ENCODE peak calls at places on chromosome 22, in six cellular contexts. Z, X, B, W, N and E are unnamed samples.

GRCh38 chr22:49754674-49755590 is 72.7 kb downstream of the BRD1 start:
- DNase-seq in Z (peak), X (peak), B (no peak), W (no peak), N (no peak), E (no peak)

GRCh38 chr22:46220921-46221320 is 29.2 kb downstream of the CDPF1 start:
- DNase-seq in Z (no peak), X (no peak), B (no peak), W (no peak), N (peak), E (no peak)

GRCh38 chr22:24423519-24424000 is 3.8 kb upstream of the ADORA2A start:
- DNase-seq in Z (peak), X (peak), B (peak), W (no peak), N (no peak), E (peak)

GRCh38 chr22:46617250-46618103 is 2.7 kb upstream of the GRAMD4 start:
- DNase-seq in Z (peak), X (peak), B (no peak), W (no peak), N (no peak), E (no peak)

GRCh38 chr22:43796567-43796966 is 15.5 kb downstream of the EFCAB6 start:
- DNase-seq in Z (no peak), X (no peak), B (no peak), W (peak), N (peak), E (no peak)

GRCh38 chr22:49590851-49591445 is 236.7 kb downstream of the BRD1 start:
- DNase-seq in Z (peak), X (peak), B (no peak), W (no peak), N (no peak), E (no peak)

GRCh38 chr22:28172948-28173360 is 253.9 kb upstream of the PITPNB start:
- DNase-seq in Z (no peak), X (no peak), B (no peak), W (no peak), N (no peak), E (no peak)

GRCh38 chr22:22959147-22959827 is 71.7 kb downstream of the IGLL5 start:
- DNase-seq in Z (no peak), X (no peak), B (peak), W (peak), N (peak), E (peak)

GRCh38 chr22:30267382-30268302 is 991 bp upstream of the OSM start:
- DNase-seq in Z (peak), X (no peak), B (no peak), W (no peak), N (no peak), E (no peak)

GRCh38 chr22:29126670-29127069 is 53.8 kb downstream of the KREMEN1 start:
- DNase-seq in Z (no peak), X (no peak), B (no peak), W (no peak), N (no peak), E (no peak)

GRCh38 chr22:50114221-50114981 is 24.6 kb downstream of the MOV10L1 start:
- DNase-seq in Z (peak), X (no peak), B (no peak), W (no peak), N (peak), E (no peak)

GRCh38 chr22:45036154-45036553 is 26.3 kb upstream of the PHF21B start:
- DNase-seq in Z (no peak), X (no peak), B (no peak), W (no peak), N (peak), E (no peak)

GRCh38 chr22:44669725-44670027 is 32.3 kb upstream of the PRR5 start:
- DNase-seq in Z (peak), X (no peak), B (no peak), W (no peak), N (peak), E (no peak)

GRCh38 chr22:21959274-21960074 is 6.8 kb upstream of the PPM1F start:
- DNase-seq in Z (no peak), X (no peak), B (no peak), W (no peak), N (no peak), E (no peak)

GRCh38 chr22:22748297-22748743 is 103.9 kb downstream of the GGTLC2 start:
- DNase-seq in Z (no peak), X (no peak), B (peak), W (no peak), N (peak), E (peak)

GRCh38 chr22:49371325-49372110 is 456.2 kb downstream of the BRD1 start:
- DNase-seq in Z (no peak), X (no peak), B (no peak), W (no peak), N (no peak), E (no peak)

GRCh38 chr22:35477911-35478582 is 62.6 kb upstream of the RASD2 start:
- DNase-seq in Z (no peak), X (no peak), B (no peak), W (peak), N (peak), E (no peak)

GRCh38 chr22:28822930-28823481 is 22.6 kb upstream of the XBP1 start:
- DNase-seq in Z (no peak), X (no peak), B (peak), W (no peak), N (no peak), E (no peak)

GRCh38 chr22:37007666-37008065 is 11.6 kb downstream of the TST start:
- DNase-seq in Z (no peak), X (no peak), B (no peak), W (no peak), N (peak), E (no peak)

GRCh38 chr22:46136539-46137217 is 13.6 kb upstream of the PPARA start:
- DNase-seq in Z (peak), X (peak), B (no peak), W (no peak), N (no peak), E (no peak)

GRCh38 chr22:28230682-28231081 is 311.6 kb upstream of the PITPNB start:
- DNase-seq in Z (no peak), X (no peak), B (no peak), W (no peak), N (peak), E (no peak)

GRCh38 chr22:31475778-31476177 is 13.9 kb downstream of the EIF4ENIF1 start:
- DNase-seq in Z (no peak), X (no peak), B (no peak), W (no peak), N (no peak), E (no peak)

GRCh38 chr22:45629469-45630089 is 42.1 kb upstream of the ATXN10 start:
- DNase-seq in Z (no peak), X (no peak), B (no peak), W (no peak), N (no peak), E (no peak)

GRCh38 chr22:42978453-42979103 is 36.4 kb downstream of the PACSIN2 start:
- DNase-seq in Z (no peak), X (no peak), B (no peak), W (no peak), N (peak), E (no peak)

GRCh38 chr22:24146791-24147353 is 34.4 kb upstream of the SUSD2 start:
- DNase-seq in Z (no peak), X (no peak), B (peak), W (no peak), N (peak), E (no peak)

GRCh38 chr22:50544078-50544745 is 1.5 kb upstream of the KLHDC7B start:
- DNase-seq in Z (peak), X (peak), B (peak), W (no peak), N (peak), E (peak)

GRCh38 chr22:32076726-32077550 is 33.9 kb downstream of the SLC5A1 start:
- DNase-seq in Z (no peak), X (no peak), B (no peak), W (no peak), N (peak), E (no peak)

GRCh38 chr22:42179616-42180015 is 49.0 kb upstream of the CYP2D6 start:
- DNase-seq in Z (no peak), X (no peak), B (no peak), W (no peak), N (peak), E (no peak)

GRCh38 chr22:42263944-42264343 is 6.5 kb downstream of the TCF20 start:
- DNase-seq in Z (no peak), X (no peak), B (no peak), W (no peak), N (no peak), E (no peak)

GRCh38 chr22:42282252-42282942 is 11.9 kb upstream of the TCF20 start:
- DNase-seq in Z (no peak), X (peak), B (no peak), W (no peak), N (no peak), E (no peak)

GRCh38 chr22:46087816-46088277 is 62.5 kb upstream of the PPARA start:
- DNase-seq in Z (peak), X (peak), B (no peak), W (no peak), N (peak), E (peak)

GRCh38 chr22:46600397-46600796 is 19.8 kb upstream of the GRAMD4 start:
- DNase-seq in Z (no peak), X (no peak), B (no peak), W (no peak), N (no peak), E (no peak)

GRCh38 chr22:41856484-41856883 is 23.6 kb downstream of the SREBF2 start:
- DNase-seq in Z (no peak), X (no peak), B (no peak), W (no peak), N (no peak), E (no peak)

GRCh38 chr22:49667236-49667635 is 160.4 kb downstream of the BRD1 start:
- DNase-seq in Z (no peak), X (no peak), B (no peak), W (no peak), N (no peak), E (no peak)

GRCh38 chr22:36366291-36366708 is 21.5 kb downstream of the MYH9 start:
- DNase-seq in Z (no peak), X (no peak), B (no peak), W (no peak), N (no peak), E (no peak)

GRCh38 chr22:17536269-17536668 is 27.0 kb upstream of the SLC25A18 start:
- DNase-seq in Z (no peak), X (no peak), B (no peak), W (no peak), N (peak), E (no peak)

GRCh38 chr22:43891360-43892182 is at the start of gene PNPLA5:
- DNase-seq in Z (no peak), X (peak), B (no peak), W (no peak), N (no peak), E (no peak)

DNA sequence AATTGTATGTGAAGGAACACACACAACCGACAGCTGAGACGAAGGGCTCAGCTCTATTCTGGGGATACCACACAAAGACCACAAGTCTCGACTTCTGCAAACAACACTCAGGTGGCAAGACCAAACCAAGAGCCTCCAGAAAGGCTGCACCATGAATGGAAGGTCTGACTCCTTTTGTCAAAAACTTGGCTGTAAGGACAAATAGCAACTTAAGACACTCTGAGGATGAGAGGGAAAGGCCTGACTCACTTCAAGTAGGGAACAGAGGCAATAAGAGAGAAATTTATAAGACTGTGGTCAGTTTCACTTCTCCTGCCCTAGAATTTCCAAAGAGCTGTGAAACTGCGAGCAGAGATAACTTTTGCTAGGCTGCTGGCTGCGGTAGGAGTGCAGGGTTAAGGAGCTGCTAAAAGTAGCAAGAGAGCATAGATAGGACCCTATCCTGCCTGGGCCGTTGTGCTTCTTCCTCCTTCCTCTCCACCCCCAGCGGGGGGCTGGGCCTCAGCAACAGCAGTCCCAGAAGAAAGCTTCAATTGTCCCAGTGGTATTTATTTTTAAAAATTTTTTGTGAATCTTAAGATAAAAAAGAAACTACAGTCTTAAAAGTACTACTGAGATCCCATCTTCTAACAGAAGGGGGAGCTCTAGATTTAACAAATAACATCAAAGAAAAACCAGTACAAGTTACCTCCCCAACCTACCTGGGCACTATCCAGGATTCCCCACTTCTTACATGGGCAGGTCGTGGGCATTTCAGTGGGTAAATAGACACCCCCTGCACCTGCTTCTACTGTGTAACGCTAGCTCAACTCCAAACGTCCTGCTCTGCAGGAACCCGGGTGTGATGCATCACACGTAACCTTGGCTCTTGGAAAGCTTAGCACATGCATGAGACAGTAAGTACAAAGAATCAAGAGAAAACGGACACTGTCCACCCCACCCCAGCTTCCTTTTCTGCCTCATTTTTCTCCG is 66.4 kb downstream of the SGSM3 start:
- DNase-seq in Z (peak), X (no peak), B (peak), W (peak), N (peak), E (no peak)
- TF ChIP-seq CTCF in Z (peak), X (peak), B (peak), W (peak), N (peak), E (peak)

GRCh38 chr22:19981171-19981960 is 35.3 kb downstream of the ARVCF start:
- DNase-seq in Z (peak), X (peak), B (no peak), W (no peak), N (no peak), E (no peak)
- TF ChIP-seq CTCF in Z (no peak), X (no peak), B (no peak), W (no peak), N (no peak), E (no peak)

DNA sequence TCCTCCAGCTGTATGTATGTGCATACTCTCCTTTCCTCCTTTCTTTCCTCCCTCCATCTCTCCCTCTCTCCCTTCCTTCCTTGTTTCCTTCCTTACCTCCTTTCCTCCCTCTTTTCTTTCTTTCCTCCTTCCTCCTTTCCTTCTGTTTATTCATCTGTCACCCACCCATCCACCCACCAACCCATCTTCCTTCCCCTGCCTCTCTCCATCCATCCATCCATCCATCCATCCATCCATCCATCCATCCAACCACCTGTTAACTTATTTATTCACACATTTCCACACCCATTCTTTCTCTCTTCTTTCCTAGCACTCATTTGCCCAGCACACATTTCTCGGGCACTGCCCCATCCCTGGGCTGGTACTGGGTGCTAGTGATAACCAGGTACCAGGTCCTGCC is 443.9 kb downstream of the MIAT start:
- DNase-seq in Z (no peak), X (no peak), B (no peak), W (no peak), N (no peak), E (no peak)
- TF ChIP-seq CTCF in Z (no peak), X (no peak), B (no peak), W (no peak), N (no peak), E (no peak)

GRCh38 chr22:25777870-25778269 is 35.9 kb downstream of the MYO18B start:
- DNase-seq in Z (no peak), X (no peak), B (no peak), W (peak), N (peak), E (peak)
- TF ChIP-seq CTCF in Z (no peak), X (no peak), B (peak), W (peak), N (peak), E (peak)

DNA sequence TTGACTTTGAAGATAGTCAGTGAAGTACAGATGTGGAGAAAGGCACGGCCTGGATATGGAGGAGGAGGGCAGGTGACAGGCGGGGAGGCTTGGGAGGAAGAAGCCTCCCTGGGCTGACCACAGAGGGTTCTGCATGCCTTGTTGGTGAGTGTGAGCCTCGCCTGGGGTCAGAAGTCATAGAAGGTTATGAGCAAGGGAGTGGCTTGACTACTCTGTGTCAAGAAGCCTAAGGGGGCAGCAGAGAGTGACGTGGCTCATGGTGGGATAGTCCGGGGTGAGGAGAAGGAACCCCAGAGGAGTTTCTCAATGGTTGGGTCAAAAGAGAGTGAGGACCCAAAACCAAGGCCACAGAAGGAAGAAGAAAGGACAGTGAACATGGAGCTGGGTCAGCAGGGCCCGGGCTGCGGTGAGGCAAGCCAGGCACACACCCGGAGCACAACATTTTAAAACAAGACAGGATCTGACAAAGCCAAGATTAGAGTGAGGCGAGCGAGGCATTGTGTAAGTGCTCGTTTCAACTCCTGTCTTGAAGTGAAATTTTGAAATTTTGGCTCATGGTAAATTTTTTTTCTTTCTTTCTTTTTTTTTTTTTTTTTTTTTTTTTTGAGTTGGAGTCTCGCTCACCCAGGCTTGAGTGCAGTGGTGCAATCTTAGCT is 31.9 kb downstream of the PDGFB start:
- DNase-seq in Z (no peak), X (no peak), B (no peak), W (peak), N (peak), E (no peak)
- TF ChIP-seq CTCF in Z (no peak), X (no peak), B (no peak), W (peak), N (peak), E (no peak)